ENCODE peak calls at places on chromosomes 3 and 15, in ten cellular contexts. B, J, Z, T, W, A, S, L, I and V are unnamed samples.

GRCh38 chr3:113953677-113954076 is 5.9 kb downstream of the ZDHHC23 start:
- DNase-seq in B (no peak), J (no peak), Z (no peak), T (no peak), W (no peak), A (no peak), S (no peak), L (no peak), I (peak; percentile 15), V (no peak)

GRCh38 chr3:120855665-120856437 is 52.2 kb upstream of the STXBP5L start:
- DNase-seq in B (peak; percentile 33), J (no peak), Z (no peak), T (no peak), W (no peak), A (no peak), S (no peak), L (peak; percentile 62), I (no peak), V (no peak)

GRCh38 chr3:179832333-179832854 is 179.6 kb downstream of the USP13 start:
- DNase-seq in B (no peak), J (no peak), Z (no peak), T (no peak), W (no peak), A (no peak), S (no peak), L (no peak), I (no peak), V (no peak)

GRCh38 chr3:12473503-12473902 is 10.8 kb upstream of the TSEN2 start:
- DNase-seq in B (no peak), J (no peak), Z (no peak), T (peak; percentile 32), W (no peak), A (no peak), S (peak; percentile 4), L (no peak), I (no peak), V (no peak)

GRCh38 chr3:133925960-133926735 is 30.5 kb upstream of the RAB6B start:
- DNase-seq in B (no peak), J (peak; percentile 67), Z (no peak), T (no peak), W (no peak), A (no peak), S (no peak), L (no peak), I (no peak), V (no peak)

GRCh38 chr3:108031893-108032292 is 58.9 kb downstream of the CD47 start:
- DNase-seq in B (no peak), J (no peak), Z (no peak), T (no peak), W (no peak), A (no peak), S (no peak), L (peak; percentile 74), I (no peak), V (no peak)

GRCh38 chr3:33392703-33393125 is 47.5 kb downstream of the UBP1 start:
- DNase-seq in B (no peak), J (no peak), Z (no peak), T (peak; percentile 49), W (no peak), A (no peak), S (peak; percentile 73), L (peak; percentile 81), I (no peak), V (no peak)

GRCh38 chr3:126745760-126746394 is 41.8 kb downstream of the CHCHD6 start:
- DNase-seq in B (no peak), J (peak; percentile 52), Z (no peak), T (no peak), W (no peak), A (no peak), S (no peak), L (peak; percentile 10), I (no peak), V (no peak)

GRCh38 chr3:62574499-62574898 is 201.1 kb upstream of the FEZF2 start:
- DNase-seq in B (no peak), J (no peak), Z (no peak), T (no peak), W (no peak), A (no peak), S (no peak), L (no peak), I (no peak), V (no peak)

GRCh38 chr3:48268381-48268935 is 27.6 kb downstream of the ZNF589 start:
- DNase-seq in B (no peak), J (no peak), Z (no peak), T (no peak), W (no peak), A (no peak), S (peak; percentile 89), L (peak; percentile 99), I (no peak), V (no peak)

GRCh38 chr15:99251436-99251821 is at the start of gene LRRC28:
- DNase-seq in B (no peak), J (no peak), Z (no peak), T (no peak), W (no peak), A (peak; percentile 20), S (no peak), L (no peak), I (no peak), V (no peak)
- TF ChIP-seq CTCF in B (no peak), J (no peak), Z (no peak), T (no peak), W (no peak), A (no peak), S (no peak), L (no peak), I (no peak), V (no peak)

DNA sequence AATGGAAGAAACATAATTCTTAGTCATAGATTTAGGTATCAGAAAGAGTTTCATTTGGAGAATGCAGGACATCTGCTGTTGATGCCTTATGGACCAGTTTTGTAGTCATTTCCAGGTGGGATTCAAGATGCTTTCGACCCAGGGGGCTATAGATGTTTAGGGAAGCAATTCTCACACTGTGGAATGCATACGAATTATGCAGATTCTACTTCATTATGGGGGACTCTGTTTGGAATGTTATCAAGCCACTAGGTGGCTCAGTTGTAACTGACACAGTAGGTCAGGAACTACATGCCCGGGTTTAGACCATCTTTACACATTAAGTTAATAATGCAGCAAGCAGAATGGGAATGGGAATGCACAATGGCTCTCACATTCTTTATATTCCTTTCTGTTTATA is 1359.8 kb downstream of the ZPLD1 start:
- DNase-seq in B (no peak), J (no peak), Z (no peak), T (no peak), W (no peak), A (peak; percentile 12), S (no peak), L (peak; percentile 8), I (no peak), V (no peak)
- TF ChIP-seq CTCF in B (peak; percentile 58), J (no peak), Z (no peak), T (no peak), W (no peak), A (peak; percentile 54), S (peak; percentile 37), L (no peak), I (no peak), V (peak; percentile 14)

GRCh38 chr3:16060358-16060852 is 114.1 kb upstream of the GALNT15 start:
- DNase-seq in B (peak; percentile 42), J (no peak), Z (no peak), T (peak; percentile 94), W (no peak), A (peak; percentile 98), S (peak; percentile 76), L (peak; percentile 96), I (peak; percentile 8), V (peak; percentile 38)
- TF ChIP-seq CTCF in B (peak; percentile 13), J (no peak), Z (no peak), T (peak; percentile 39), W (no peak), A (peak; percentile 84), S (peak; percentile 57), L (peak; percentile 44), I (no peak), V (no peak)

GRCh38 chr15:41018534-41018933 is 65.3 kb downstream of the CHAC1 start:
- DNase-seq in B (no peak), J (no peak), Z (no peak), T (no peak), W (no peak), A (no peak), S (no peak), L (peak; percentile 78), I (peak; percentile 30), V (no peak)
- TF ChIP-seq CTCF in B (peak; percentile 38), J (peak; percentile 9), Z (no peak), T (peak; percentile 23), W (no peak), A (no peak), S (peak; percentile 69), L (peak; percentile 60), I (no peak), V (no peak)

GRCh38 chr15:60626669-60627068 is 147.7 kb upstream of the ICE2 start:
- DNase-seq in B (no peak), J (no peak), Z (no peak), T (no peak), W (no peak), A (no peak), S (no peak), L (no peak), I (no peak), V (no peak)

GRCh38 chr15:60631620-60632019 is 152.7 kb upstream of the ICE2 start:
- DNase-seq in B (no peak), J (no peak), Z (no peak), T (no peak), W (no peak), A (no peak), S (no peak), L (no peak), I (no peak), V (no peak)

GRCh38 chr15:60626051-60626450 is 147.1 kb upstream of the ICE2 start:
- DNase-seq in B (no peak), J (no peak), Z (no peak), T (no peak), W (no peak), A (no peak), S (no peak), L (no peak), I (no peak), V (no peak)

GRCh38 chr15:60633426-60633968 is 154.6 kb upstream of the ICE2 start:
- DNase-seq in B (no peak), J (no peak), Z (no peak), T (no peak), W (no peak), A (no peak), S (no peak), L (no peak), I (no peak), V (no peak)

DNA sequence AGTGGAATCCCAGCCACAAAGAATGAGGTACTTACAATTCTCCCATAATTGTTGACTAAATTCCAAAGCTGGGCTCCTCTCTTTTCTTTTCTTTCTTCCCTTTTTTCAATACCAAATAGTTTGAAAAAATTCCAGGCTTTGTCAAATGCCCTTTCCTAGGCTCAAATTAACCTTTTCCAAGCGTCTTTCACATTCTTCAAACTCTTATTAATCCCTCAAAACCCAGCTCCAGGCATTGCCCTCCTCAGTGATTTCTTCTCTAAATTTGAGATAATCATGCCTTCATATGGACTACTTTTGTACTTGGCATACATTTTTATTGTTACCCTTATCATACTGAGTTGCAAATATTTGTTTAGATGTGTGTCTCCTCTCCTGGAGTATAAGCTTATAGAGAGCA is 148.6 kb upstream of the ICE2 start:
- DNase-seq in B (no peak), J (no peak), Z (no peak), T (no peak), W (no peak), A (no peak), S (no peak), L (no peak), I (no peak), V (no peak)
- TF ChIP-seq CTCF in B (no peak), J (no peak), Z (no peak), T (no peak), W (no peak), A (no peak), S (no peak), L (no peak), I (no peak), V (no peak)

GRCh38 chr3:5806192-5806591 is 618.7 kb downstream of the EDEM1 start:
- DNase-seq in B (peak; percentile 33), J (no peak), Z (no peak), T (no peak), W (no peak), A (no peak), S (no peak), L (no peak), I (no peak), V (no peak)
- TF ChIP-seq CTCF in B (peak; percentile 70), J (no peak), Z (no peak), T (no peak), W (no peak), A (peak; percentile 4), S (peak; percentile 29), L (no peak), I (no peak), V (peak; percentile 54)